ENCODE peak calls at places on chromosomes 7 and 10, in six cellular contexts. V is GM12865; R is stimulated activated CD4-positive, alpha-beta T cell treated with anti-CD3 and anti-CD28 coated beads, Interleukin-2, amount 100 ng/mL, for 48 hours; O is heart left ventricle; H is AG09319; C is NCI-H2081. P is an unnamed sample.

GRCh38 chr10:70685461-70685911 is 13.2 kb downstream of the ADAMTS14 start:
- DNase-seq in R (no peak), O (no peak), C (no peak), H (no peak), V (no peak), P (no peak)

GRCh38 chr10:113060221-113061053 is 110.4 kb downstream of the TCF7L2 start:
- DNase-seq in V (no peak), O (peak; percentile 53), R (no peak), C (no peak), H (no peak), P (no peak)

GRCh38 chr7:88310950-88311674 is 4.4 kb upstream of the STEAP4 start:
- DNase-seq in V (no peak), O (no peak), H (no peak), R (no peak), C (no peak), P (no peak)

GRCh38 chr7:5077740-5078139 is 32.1 kb downstream of the RBAK start:
- DNase-seq in O (no peak), C (peak; percentile 98), R (no peak), V (no peak), H (no peak), P (peak; percentile 91)

GRCh38 chr10:133260895-133261725 is 15.6 kb downstream of the ADAM8 start:
- DNase-seq in R (peak; percentile 54), C (peak; percentile 50), H (no peak), V (peak; percentile 68), O (peak; percentile 55), P (no peak)

GRCh38 chr7:149721084-149721601 is 52.2 kb downstream of the ZNF467 start:
- DNase-seq in C (no peak), O (peak; percentile 8), V (no peak), H (no peak), R (no peak), P (no peak)

GRCh38 chr10:72557362-72557761 is 68.5 kb downstream of the MICU1 start:
- DNase-seq in O (no peak), V (no peak), C (no peak), R (no peak), H (no peak), P (no peak)

GRCh38 chr10:43808136-43808535 is 159.5 kb upstream of the ZNF32 start:
- DNase-seq in H (no peak), R (no peak), C (no peak), V (peak; percentile 32), O (no peak), P (no peak)

GRCh38 chr10:95837783-95838182 is 70.0 kb upstream of the CC2D2B start:
- DNase-seq in O (peak; percentile 20), V (peak; percentile 87), H (no peak), C (no peak), R (no peak), P (no peak)

GRCh38 chr10:132027423-132027983 is 38.2 kb upstream of the JAKMIP3 start:
- DNase-seq in R (no peak), C (no peak), V (no peak), O (no peak), H (no peak), P (no peak)

GRCh38 chr10:34172936-34173533 is 642.1 kb downstream of the PARD3 start:
- DNase-seq in V (no peak), H (no peak), C (no peak), R (no peak), O (no peak), P (no peak)

GRCh38 chr10:127903789-127904188 is 3.1 kb upstream of the PTPRE start:
- DNase-seq in R (no peak), O (no peak), C (no peak), V (no peak), H (no peak), P (no peak)

GRCh38 chr10:69359089-69360025 is 57.4 kb downstream of the TACR2 start:
- DNase-seq in H (no peak), C (no peak), V (no peak), O (no peak), R (no peak), P (no peak)

GRCh38 chr7:15291707-15292106 is 270.1 kb downstream of the AGMO start:
- DNase-seq in V (no peak), R (no peak), C (no peak), H (no peak), O (no peak), P (peak; percentile 44)

GRCh38 chr10:59331661-59332060 is 30.7 kb downstream of the FAM13C start:
- DNase-seq in C (no peak), O (no peak), V (no peak), H (no peak), R (no peak), P (no peak)

GRCh38 chr7:80686576-80686975 is 48.1 kb downstream of the CD36 start:
- DNase-seq in R (no peak), H (no peak), C (no peak), V (no peak), O (no peak), P (no peak)

GRCh38 chr10:91820144-91820543 is 21.9 kb downstream of the TNKS2 start:
- DNase-seq in H (no peak), R (no peak), C (no peak), V (no peak), O (no peak), P (no peak)

GRCh38 chr10:65753532-65753931 is 1172.3 kb upstream of the LRRTM3 start:
- DNase-seq in V (no peak), C (no peak), H (no peak), R (no peak), O (no peak), P (no peak)